ENCODE peak calls at places on chromosomes 11 and 22, in four cellular contexts. N is psoas muscle, I is AG09309, E is transverse colon. S is an unnamed sample.
A peak's percentile ranks its signal among the peaks of the same experiment; 100 is the strongest.

GRCh38 chr11:110761994-110762393 is 49.8 kb upstream of the ARHGAP20 start:
- DNase-seq in I (no peak), E (no peak), N (no peak), S (no peak)

GRCh38 chr11:62546244-62546936 is at the start of gene AHNAK:
- DNase-seq in I (no peak), E (peak; percentile 92), N (peak; percentile 93), S (peak; percentile 75)

GRCh38 chr11:79461144-79461543 is 20.3 kb upstream of the TENM4 start:
- DNase-seq in E (no peak), N (no peak), I (no peak), S (peak; percentile 49)

GRCh38 chr11:57368106-57368826 is 12.7 kb downstream of the PRG3 start:
- DNase-seq in N (no peak), I (no peak), E (no peak), S (no peak)

GRCh38 chr11:45209904-45210699 is 63.7 kb downstream of the PRDM11 start:
- DNase-seq in E (peak; percentile 72), N (peak; percentile 94), I (no peak), S (peak; percentile 80)

GRCh38 chr11:43580735-43581369 is 99.7 kb upstream of the HSD17B12 start:
- DNase-seq in E (no peak), I (no peak), N (no peak), S (peak; percentile 10)

GRCh38 chr11:36455658-36456111 is 54.4 kb downstream of the TRAF6 start:
- DNase-seq in I (peak; percentile 97), N (peak; percentile 90), E (peak; percentile 24), S (peak; percentile 98)

GRCh38 chr11:131495417-131495816 is 125.0 kb downstream of the NTM start:
- DNase-seq in I (no peak), N (peak; percentile 71), E (peak; percentile 20), S (no peak)

GRCh38 chr22:40123387-40123786 is 54.3 kb upstream of the TNRC6B start:
- DNase-seq in N (no peak), I (no peak), E (no peak), S (peak; percentile 10)

GRCh38 chr11:811446-812245 is 1.9 kb downstream of the RPLP2 start:
- DNase-seq in N (no peak), I (no peak), E (no peak), S (peak; percentile 46)

GRCh38 chr11:22193348-22194051 is 615 bp downstream of the ANO5 start:
- DNase-seq in E (peak; percentile 14), N (peak; percentile 60), I (no peak), S (no peak)

GRCh38 chr11:71095294-71095850 is 157.0 kb downstream of the SHANK2 start:
- DNase-seq in I (no peak), N (no peak), E (no peak), S (no peak)

GRCh38 chr22:35443790-35444684 is 44.1 kb downstream of the MCM5 start:
- DNase-seq in N (no peak), I (no peak), E (no peak), S (no peak)

GRCh38 chr11:86802146-86802545 is 1.8 kb downstream of the PRSS23 start:
- DNase-seq in I (no peak), N (no peak), E (no peak), S (peak; percentile 28)

GRCh38 chr11:86803136-86803535 is 2.8 kb downstream of the PRSS23 start:
- DNase-seq in E (no peak), N (no peak), I (no peak), S (no peak)

GRCh38 chr11:86803641-86804040 is 3.3 kb downstream of the PRSS23 start:
- DNase-seq in E (no peak), I (no peak), N (no peak), S (no peak)

GRCh38 chr11:86800956-86801264 is 568 bp downstream of the PRSS23 start:
- DNase-seq in N (no peak), I (no peak), E (no peak), S (no peak)

DNA sequence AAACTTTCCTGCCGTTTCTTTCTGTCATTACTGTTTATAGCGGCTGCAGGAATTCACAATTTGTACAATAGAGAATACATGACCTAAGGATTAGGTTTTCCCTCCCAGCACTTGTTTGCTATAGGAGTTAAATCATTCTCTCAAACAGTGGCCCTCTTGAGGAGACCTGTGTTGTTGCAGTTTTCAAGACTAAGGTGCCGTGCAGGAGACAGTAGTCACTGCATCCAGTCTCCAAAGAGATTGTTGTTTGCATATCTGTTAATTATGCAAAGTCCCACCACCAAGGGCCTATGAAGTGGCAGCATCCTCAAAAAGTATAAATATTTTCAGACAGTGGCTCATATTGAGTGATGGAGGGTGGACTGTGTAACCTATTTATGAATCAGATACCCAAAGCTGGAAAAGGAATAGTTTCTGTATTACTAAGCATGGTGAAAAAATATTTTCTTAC is 2.3 kb downstream of the PRSS23 start:
- DNase-seq in E (no peak), N (no peak), I (no peak), S (peak; percentile 67)
- H3K4me3 ChIP-seq in E (peak overlapping the region; percentile 77), N (peak overlapping the region; percentile 78), I (peak overlapping the region; percentile 63), S (peak overlapping the region; percentile 85)

GRCh38 chr22:38841635-38842034 is 2.2 kb downstream of the NPTXR start:
- DNase-seq in E (no peak), N (no peak), I (no peak), S (no peak)

GRCh38 chr22:38843716-38844660 is at the start of gene NPTXR:
- DNase-seq in N (peak; percentile 76), E (peak; percentile 36), I (no peak), S (peak; percentile 45)

GRCh38 chr22:38843201-38843715 is 570 bp downstream of the NPTXR start:
- DNase-seq in E (peak; percentile 28), N (peak; percentile 71), I (no peak), S (peak; percentile 85)

GRCh38 chr22:38841211-38841610 is 2.6 kb downstream of the NPTXR start:
- DNase-seq in E (no peak), I (no peak), N (no peak), S (no peak)

DNA sequence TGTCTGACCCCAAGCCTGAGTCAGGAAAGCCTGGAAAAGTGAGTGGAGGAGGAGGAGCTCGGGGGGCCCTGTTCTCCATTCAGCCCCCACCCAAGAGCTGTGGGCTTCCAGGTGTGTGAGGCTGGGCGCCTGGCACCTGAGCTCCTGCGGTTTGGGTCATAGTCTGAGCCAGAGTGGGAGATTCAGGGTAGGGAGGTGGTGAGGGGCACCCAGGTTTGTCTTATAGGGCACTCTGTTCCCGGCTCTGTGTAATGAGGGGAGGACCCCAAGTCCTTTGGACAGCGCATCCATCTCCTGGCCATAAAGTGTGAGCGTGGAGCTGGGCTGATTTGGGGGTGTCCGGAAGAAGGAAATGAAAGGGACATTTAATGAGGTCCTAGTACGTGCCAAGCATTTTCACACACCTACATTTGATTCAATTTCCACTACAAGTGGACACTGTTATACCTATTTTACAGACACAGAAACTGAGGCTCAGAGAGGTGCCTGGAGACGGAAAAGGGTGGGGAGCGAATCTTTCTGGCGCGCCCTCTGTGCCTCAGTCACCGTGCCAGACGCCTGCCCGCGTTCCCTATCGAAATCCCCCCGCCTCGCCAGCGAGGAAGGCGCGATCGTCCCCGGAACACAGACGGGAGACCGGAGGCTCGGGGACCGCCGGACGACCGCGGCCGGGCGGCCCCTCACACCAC is 1.2 kb downstream of the NPTXR start:
- DNase-seq in N (no peak), I (no peak), E (no peak), S (no peak)
- H3K4me3 ChIP-seq in N (peak overlapping the region; percentile 58), I (no peak overlapping the region), E (peak overlapping the region; percentile 41), S (peak overlapping the region; percentile 25)

GRCh38 chr11:67731583-67731982 is 57.2 kb upstream of the ALDH3B2 start:
- DNase-seq in E (no peak), N (no peak), I (no peak), S (no peak)
- H3K4me3 ChIP-seq in E (peak overlapping the region; percentile 17), N (no peak overlapping the region), I (no peak overlapping the region), S (no peak overlapping the region)

DNA sequence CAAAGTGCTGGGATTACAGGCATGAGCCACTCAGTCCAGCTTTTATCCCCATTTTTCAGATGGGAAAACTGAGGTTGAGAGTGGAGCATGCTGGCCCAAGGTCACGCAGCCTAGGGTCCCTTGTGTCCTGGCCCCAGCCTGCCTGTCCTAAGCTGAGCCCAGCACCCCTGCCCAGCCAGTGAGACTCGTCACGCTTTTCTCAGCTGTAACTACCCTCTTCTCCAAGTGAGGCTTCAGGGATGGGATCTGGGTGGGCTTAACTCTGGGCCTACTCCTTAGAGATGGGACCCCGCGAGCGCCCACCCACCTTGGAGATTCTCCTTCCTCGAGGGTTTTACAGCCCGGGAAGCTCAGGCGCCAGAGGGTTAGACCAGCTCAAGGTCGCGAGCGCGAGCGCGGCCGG is 390 bp upstream of the TMEM151A start:
- DNase-seq in N (no peak), I (no peak), E (no peak), S (no peak)
- H3K4me3 ChIP-seq in N (peak overlapping the region; percentile 65), I (no peak overlapping the region), E (peak overlapping the region; percentile 39), S (no peak overlapping the region)

GRCh38 chr11:12771875-12772274 is 97.7 kb downstream of the TEAD1 start:
- DNase-seq in E (no peak), I (no peak), N (no peak), S (peak; percentile 57)
- H3K4me3 ChIP-seq in E (no peak overlapping the region), I (no peak overlapping the region), N (no peak overlapping the region), S (no peak overlapping the region)

DNA sequence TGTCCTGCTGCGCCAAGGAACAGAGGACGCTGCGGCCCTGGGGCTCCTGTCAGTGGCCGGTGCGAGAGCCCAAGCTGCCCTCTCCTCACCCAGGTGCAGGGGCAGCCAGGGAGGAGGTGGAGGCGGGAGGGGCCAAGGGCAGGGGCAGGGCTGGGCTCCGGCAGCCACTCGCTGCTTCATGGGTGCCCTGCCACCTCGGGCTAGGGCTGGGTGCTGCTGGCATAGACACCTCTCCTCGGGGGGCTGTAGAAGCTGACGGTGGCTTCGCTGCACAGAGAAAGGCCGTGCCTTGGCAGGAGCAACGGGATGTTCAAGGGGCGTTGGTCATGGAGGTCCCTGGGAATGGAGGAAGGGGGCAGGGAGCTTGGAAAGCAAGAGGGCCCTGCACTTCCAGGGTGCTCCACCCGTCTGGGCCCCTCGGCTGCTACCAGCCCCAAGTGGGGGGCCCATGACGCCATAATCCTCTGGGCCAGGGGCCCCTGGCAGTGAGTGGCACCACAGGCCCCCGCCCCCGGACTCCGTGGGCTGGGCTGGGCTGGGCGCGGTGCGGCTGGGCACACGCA is 1.6 kb upstream of the TBX1 start:
- DNase-seq in I (no peak), E (no peak), N (no peak), S (no peak)
- H3K4me3 ChIP-seq in I (no peak overlapping the region), E (no peak overlapping the region), N (no peak overlapping the region), S (no peak overlapping the region)

DNA sequence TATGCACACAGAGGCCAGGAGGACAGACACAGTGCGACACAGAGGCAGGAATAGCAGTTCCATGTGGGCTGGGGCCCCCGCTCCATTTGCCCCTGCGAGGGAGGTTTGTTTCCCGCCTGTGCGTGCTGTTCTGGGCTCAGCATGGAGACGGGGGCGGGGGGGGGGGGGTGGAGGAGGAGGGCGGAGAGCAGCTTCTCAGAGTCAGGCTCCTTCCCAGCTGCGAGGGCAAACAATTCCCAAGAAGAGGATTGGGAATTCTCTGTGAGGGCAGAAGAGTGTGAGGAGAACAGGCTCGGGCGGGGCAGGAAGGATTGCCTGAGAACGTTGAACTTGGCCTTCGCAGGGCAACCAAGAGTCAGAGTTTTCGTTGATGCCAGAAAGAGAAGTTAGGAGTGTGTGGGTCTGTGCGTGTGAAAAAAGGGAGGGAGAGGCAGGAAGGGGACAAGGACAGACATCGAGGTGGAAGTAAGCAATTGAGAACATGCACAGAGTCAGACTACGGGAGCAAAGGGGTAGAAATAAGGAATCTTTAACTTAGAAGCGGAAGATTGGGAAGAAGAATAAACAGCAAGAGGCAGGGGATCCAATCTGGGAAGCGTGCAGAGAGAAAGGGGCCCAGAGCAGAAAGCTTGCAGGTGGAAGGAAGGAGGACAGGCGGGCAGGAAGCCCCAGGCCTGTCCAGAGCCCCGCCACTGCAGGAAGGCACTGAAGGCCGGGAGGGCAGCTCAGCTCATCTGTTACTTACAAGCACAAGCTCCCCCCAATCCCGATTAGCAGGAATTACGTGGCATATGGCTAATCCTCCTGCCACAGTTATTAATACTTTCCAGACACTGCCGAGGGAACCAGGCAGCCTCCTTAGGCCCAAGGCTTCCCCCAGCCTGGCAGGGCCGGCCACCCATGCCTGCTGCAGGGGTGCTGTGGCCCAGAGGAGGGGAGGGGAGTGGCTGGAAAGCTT is 15.6 kb upstream of the JAM3 start:
- DNase-seq in N (no peak), I (no peak), E (no peak), S (no peak)
- H3K4me3 ChIP-seq in N (no peak overlapping the region), I (no peak overlapping the region), E (no peak overlapping the region), S (no peak overlapping the region)